ENCODE peak calls at places on chromosomes 5 and 9, in six cellular contexts. One of them, this sample, is unnamed.

GRCh38 chr5:158209219-158209908 is 350.4 kb upstream of the CLINT1 start:
- DNase-seq in fibroblast of pulmonary artery: no peak
- DNase-seq in lung: no peak
- DNase-seq in mammary epithelial cell: no peak
- DNase-seq in suprapubic skin: no peak
- DNase-seq in transverse colon: no peak
- DNase-seq in this sample: no peak

GRCh38 chr5:145906401-145906800 is 30.0 kb upstream of the SH3RF2 start:
- DNase-seq in fibroblast of pulmonary artery: no peak
- DNase-seq in lung: no peak
- DNase-seq in mammary epithelial cell: no peak
- DNase-seq in suprapubic skin: no peak
- DNase-seq in transverse colon: no peak
- DNase-seq in this sample: no peak

GRCh38 chr5:56763711-56764466 is 51.5 kb upstream of the MAP3K1 start:
- DNase-seq in fibroblast of pulmonary artery: peak; percentile 76
- DNase-seq in lung: no peak
- DNase-seq in mammary epithelial cell: peak; percentile 58
- DNase-seq in suprapubic skin: no peak
- DNase-seq in transverse colon: peak; percentile 25
- DNase-seq in this sample: no peak

GRCh38 chr5:59813761-59814562 is 79.6 kb downstream of the PDE4D start:
- DNase-seq in fibroblast of pulmonary artery: peak; percentile 84
- DNase-seq in lung: no peak
- DNase-seq in mammary epithelial cell: peak; percentile 56
- DNase-seq in suprapubic skin: no peak
- DNase-seq in transverse colon: peak; percentile 23
- DNase-seq in this sample: no peak

GRCh38 chr9:121906074-121906520 is 187.0 kb downstream of the TTLL11 start:
- DNase-seq in fibroblast of pulmonary artery: peak; percentile 41
- DNase-seq in lung: no peak
- DNase-seq in mammary epithelial cell: peak; percentile 40
- DNase-seq in suprapubic skin: no peak
- DNase-seq in transverse colon: no peak
- DNase-seq in this sample: no peak

GRCh38 chr5:172858990-172859811 is 25.1 kb downstream of the ERGIC1 start:
- DNase-seq in fibroblast of pulmonary artery: peak; percentile 79
- DNase-seq in lung: peak; percentile 66
- DNase-seq in mammary epithelial cell: no peak
- DNase-seq in suprapubic skin: peak; percentile 87
- DNase-seq in transverse colon: peak; percentile 80
- DNase-seq in this sample: no peak

GRCh38 chr5:135193213-135194125 is 159.4 kb upstream of the PITX1 start:
- DNase-seq in fibroblast of pulmonary artery: peak; percentile 59
- DNase-seq in lung: no peak
- DNase-seq in mammary epithelial cell: peak; percentile 31
- DNase-seq in suprapubic skin: no peak
- DNase-seq in transverse colon: no peak
- DNase-seq in this sample: no peak

GRCh38 chr9:20442461-20443319 is 179.6 kb downstream of the MLLT3 start:
- DNase-seq in fibroblast of pulmonary artery: no peak
- DNase-seq in lung: no peak
- DNase-seq in mammary epithelial cell: no peak
- DNase-seq in suprapubic skin: no peak
- DNase-seq in transverse colon: no peak
- DNase-seq in this sample: no peak

GRCh38 chr5:4294878-4295277 is 699.2 kb downstream of the IRX1 start:
- DNase-seq in fibroblast of pulmonary artery: no peak
- DNase-seq in lung: peak; percentile 43
- DNase-seq in mammary epithelial cell: no peak
- DNase-seq in suprapubic skin: no peak
- DNase-seq in transverse colon: no peak
- DNase-seq in this sample: no peak

GRCh38 chr9:133453651-133454050 is 6.1 kb upstream of the CACFD1 start:
- DNase-seq in fibroblast of pulmonary artery: no peak
- DNase-seq in lung: no peak
- DNase-seq in mammary epithelial cell: no peak
- DNase-seq in suprapubic skin: no peak
- DNase-seq in transverse colon: no peak
- DNase-seq in this sample: no peak

GRCh38 chr5:1201327-1202025 is at the start of gene SLC6A19:
- DNase-seq in fibroblast of pulmonary artery: no peak
- DNase-seq in lung: no peak
- DNase-seq in mammary epithelial cell: no peak
- DNase-seq in suprapubic skin: no peak
- DNase-seq in transverse colon: no peak
- DNase-seq in this sample: no peak

GRCh38 chr5:144697847-144698262 is 527.2 kb downstream of the KCTD16 start:
- DNase-seq in fibroblast of pulmonary artery: peak; percentile 68
- DNase-seq in lung: no peak
- DNase-seq in mammary epithelial cell: peak; percentile 97
- DNase-seq in suprapubic skin: no peak
- DNase-seq in transverse colon: no peak
- DNase-seq in this sample: no peak

GRCh38 chr5:43065384-43066230 is 25.5 kb upstream of the ANXA2R start:
- DNase-seq in fibroblast of pulmonary artery: peak; percentile 80
- DNase-seq in lung: peak; percentile 68
- DNase-seq in mammary epithelial cell: peak; percentile 74
- DNase-seq in suprapubic skin: peak; percentile 88
- DNase-seq in transverse colon: peak; percentile 62
- DNase-seq in this sample: no peak

GRCh38 chr9:95116820-95117204 is 200.7 kb downstream of the FANCC start:
- DNase-seq in fibroblast of pulmonary artery: peak; percentile 21
- DNase-seq in lung: no peak
- DNase-seq in mammary epithelial cell: peak; percentile 32
- DNase-seq in suprapubic skin: no peak
- DNase-seq in transverse colon: no peak
- DNase-seq in this sample: no peak

GRCh38 chr9:76803762-76804161 is 39.5 kb downstream of the PCA3 start:
- DNase-seq in fibroblast of pulmonary artery: no peak
- DNase-seq in lung: no peak
- DNase-seq in mammary epithelial cell: no peak
- DNase-seq in suprapubic skin: no peak
- DNase-seq in transverse colon: no peak
- DNase-seq in this sample: no peak

GRCh38 chr9:137724114-137724445 is 105.3 kb downstream of the EHMT1 start:
- DNase-seq in fibroblast of pulmonary artery: peak; percentile 24
- DNase-seq in lung: no peak
- DNase-seq in mammary epithelial cell: no peak
- DNase-seq in suprapubic skin: no peak
- DNase-seq in transverse colon: no peak
- DNase-seq in this sample: no peak

GRCh38 chr5:141878186-141878770 is at the start of gene PCDH1:
- DNase-seq in fibroblast of pulmonary artery: peak; percentile 27
- DNase-seq in lung: no peak
- DNase-seq in mammary epithelial cell: peak; percentile 50
- DNase-seq in suprapubic skin: no peak
- DNase-seq in transverse colon: peak; percentile 54
- DNase-seq in this sample: no peak

GRCh38 chr5:19676895-19677294 is 311.1 kb downstream of the CDH18 start:
- DNase-seq in fibroblast of pulmonary artery: peak; percentile 1
- DNase-seq in lung: no peak
- DNase-seq in mammary epithelial cell: peak; percentile 10
- DNase-seq in suprapubic skin: no peak
- DNase-seq in transverse colon: no peak
- DNase-seq in this sample: no peak

GRCh38 chr5:10452768-10453331 is 11.2 kb downstream of the ROPN1L start:
- DNase-seq in fibroblast of pulmonary artery: peak; percentile 94
- DNase-seq in lung: no peak
- DNase-seq in mammary epithelial cell: peak; percentile 64
- DNase-seq in suprapubic skin: no peak
- DNase-seq in transverse colon: no peak
- DNase-seq in this sample: peak; percentile 71

GRCh38 chr5:73624888-73625287 is 1.1 kb upstream of the ARHGEF28 start:
- DNase-seq in fibroblast of pulmonary artery: no peak
- DNase-seq in lung: no peak
- DNase-seq in mammary epithelial cell: no peak
- DNase-seq in suprapubic skin: no peak
- DNase-seq in transverse colon: no peak
- DNase-seq in this sample: no peak

GRCh38 chr5:134174841-134175839 is 1.6 kb downstream of the SKP1 start:
- DNase-seq in fibroblast of pulmonary artery: peak; percentile 56
- DNase-seq in lung: no peak
- DNase-seq in mammary epithelial cell: peak; percentile 34
- DNase-seq in suprapubic skin: no peak
- DNase-seq in transverse colon: no peak
- DNase-seq in this sample: no peak

GRCh38 chr5:139177809-139178581 is 20.2 kb downstream of the SIL1 start:
- DNase-seq in fibroblast of pulmonary artery: no peak
- DNase-seq in lung: no peak
- DNase-seq in mammary epithelial cell: no peak
- DNase-seq in suprapubic skin: no peak
- DNase-seq in transverse colon: peak; percentile 53
- DNase-seq in this sample: no peak
- H3K4me3 ChIP-seq in fibroblast of pulmonary artery: no peak overlapping the region
- H3K4me3 ChIP-seq in lung: no peak overlapping the region
- H3K4me3 ChIP-seq in mammary epithelial cell: no peak overlapping the region
- H3K4me3 ChIP-seq in suprapubic skin: no peak overlapping the region
- H3K4me3 ChIP-seq in transverse colon: no peak overlapping the region
- H3K4me3 ChIP-seq in this sample: no peak overlapping the region

DNA sequence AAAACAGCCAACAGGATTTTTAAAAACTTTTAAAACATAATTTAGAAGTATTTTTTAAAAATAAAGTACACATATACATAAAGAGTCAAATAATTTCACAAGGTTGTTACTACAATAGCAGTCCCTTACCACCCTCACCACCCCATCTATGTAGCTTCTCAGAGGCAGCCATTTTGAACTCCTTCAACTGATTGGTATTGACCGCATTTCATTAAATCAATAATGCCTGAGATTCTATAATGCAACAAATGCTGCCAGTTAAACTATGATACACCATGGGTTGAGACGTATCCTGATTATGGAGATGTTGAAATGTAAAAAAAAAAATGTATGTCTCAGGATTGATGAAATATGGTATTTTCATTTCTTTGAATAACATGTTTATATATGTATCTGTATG is 78.8 kb downstream of the PCSK1 start:
- DNase-seq in fibroblast of pulmonary artery: no peak
- DNase-seq in lung: no peak
- DNase-seq in mammary epithelial cell: no peak
- DNase-seq in suprapubic skin: no peak
- DNase-seq in transverse colon: no peak
- DNase-seq in this sample: no peak
- TF ChIP-seq CTCF in fibroblast of pulmonary artery: no peak
- TF ChIP-seq CTCF in lung: no peak
- TF ChIP-seq CTCF in mammary epithelial cell: no peak
- TF ChIP-seq CTCF in suprapubic skin: no peak
- TF ChIP-seq CTCF in transverse colon: no peak
- TF ChIP-seq CTCF in this sample: no peak

DNA sequence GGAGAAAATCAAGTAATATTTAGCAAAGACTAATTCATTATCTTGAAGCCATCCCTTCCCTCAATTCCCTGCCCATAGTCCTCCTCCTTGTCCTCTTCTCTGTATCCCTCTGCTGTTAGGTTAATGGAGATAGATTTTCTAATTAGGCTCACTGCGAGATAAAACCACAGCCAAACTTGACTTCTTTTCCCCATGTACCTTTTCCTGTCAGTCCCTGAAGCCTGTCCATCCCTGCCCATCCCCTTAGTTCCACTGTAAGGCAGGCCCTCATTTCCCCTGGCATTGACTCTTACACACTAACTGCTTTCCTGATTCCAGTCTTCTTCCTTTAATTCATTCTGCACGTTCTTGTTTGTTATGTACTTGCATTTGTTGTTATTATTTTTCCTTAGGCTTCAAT is 1.2 kb downstream of the TLR4 start:
- DNase-seq in fibroblast of pulmonary artery: no peak
- DNase-seq in lung: no peak
- DNase-seq in mammary epithelial cell: no peak
- DNase-seq in suprapubic skin: no peak
- DNase-seq in transverse colon: no peak
- DNase-seq in this sample: no peak
- H3K4me3 ChIP-seq in fibroblast of pulmonary artery: peak overlapping the region; percentile 63
- H3K4me3 ChIP-seq in lung: peak overlapping the region; percentile 47
- H3K4me3 ChIP-seq in mammary epithelial cell: peak overlapping the region; percentile 65
- H3K4me3 ChIP-seq in suprapubic skin: peak overlapping the region; percentile 46
- H3K4me3 ChIP-seq in transverse colon: peak overlapping the region; percentile 47
- H3K4me3 ChIP-seq in this sample: peak overlapping the region; percentile 44

DNA sequence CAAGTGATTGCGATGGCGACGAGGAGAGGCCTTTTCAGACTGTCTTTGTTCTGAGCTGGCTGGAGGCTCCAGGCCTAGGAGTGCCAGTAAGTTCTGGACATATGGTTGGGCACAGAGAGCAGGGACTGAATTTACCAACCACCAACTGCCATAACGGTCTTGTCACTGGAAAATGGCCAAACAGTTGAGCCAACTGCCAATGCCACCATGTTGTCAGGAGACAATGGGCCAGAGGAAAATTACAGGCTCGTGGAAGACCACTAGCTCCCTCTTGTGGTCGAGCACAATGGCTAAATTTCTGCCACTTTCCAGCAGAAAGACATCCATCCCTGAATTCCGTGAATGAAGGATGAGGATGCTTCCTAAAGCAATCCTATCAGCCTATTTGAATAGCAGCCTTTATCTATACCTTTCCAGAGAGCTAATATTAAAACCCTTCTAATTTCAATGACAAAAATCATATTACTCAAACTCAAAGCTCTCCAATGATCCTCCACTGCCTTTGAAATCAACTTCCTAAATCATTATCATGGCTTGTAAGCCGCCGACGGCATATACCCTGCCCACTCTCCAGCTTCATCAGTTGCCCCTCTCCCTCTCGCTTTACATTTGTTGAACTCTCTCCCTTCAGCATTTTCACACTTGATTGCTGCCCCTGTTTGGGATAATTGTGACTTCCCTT is 66.9 kb upstream of the GLIS3 start:
- DNase-seq in fibroblast of pulmonary artery: peak; percentile 79
- DNase-seq in lung: no peak
- DNase-seq in mammary epithelial cell: peak; percentile 39
- DNase-seq in suprapubic skin: no peak
- DNase-seq in transverse colon: peak; percentile 19
- DNase-seq in this sample: peak; percentile 43
- TF ChIP-seq CTCF in fibroblast of pulmonary artery: peak; percentile 98
- TF ChIP-seq CTCF in lung: peak; percentile 65
- TF ChIP-seq CTCF in mammary epithelial cell: peak; percentile 85
- TF ChIP-seq CTCF in suprapubic skin: peak; percentile 21
- TF ChIP-seq CTCF in transverse colon: peak; percentile 53
- TF ChIP-seq CTCF in this sample: peak; percentile 81

GRCh38 chr5:88695232-88695631 is 187.8 kb downstream of the MEF2C start:
- DNase-seq in fibroblast of pulmonary artery: no peak
- DNase-seq in lung: no peak
- DNase-seq in mammary epithelial cell: no peak
- DNase-seq in suprapubic skin: no peak
- DNase-seq in transverse colon: no peak
- DNase-seq in this sample: no peak
- H3K4me3 ChIP-seq in fibroblast of pulmonary artery: no peak overlapping the region
- H3K4me3 ChIP-seq in lung: no peak overlapping the region
- H3K4me3 ChIP-seq in mammary epithelial cell: no peak overlapping the region
- H3K4me3 ChIP-seq in suprapubic skin: no peak overlapping the region
- H3K4me3 ChIP-seq in transverse colon: no peak overlapping the region
- H3K4me3 ChIP-seq in this sample: no peak overlapping the region

This sample was measured in HFF-Myc.